ENCODE peak calls at places on chromosomes 16 and 17, in six cellular contexts. A is suprapubic skin, C is GM23338, X is transverse colon, H is HL-60, R is SK-N-SH. Z is an unnamed sample.

GRCh38 chr16:1027416-1027815 is 45.1 kb upstream of the SSTR5 start:
- DNase-seq in H (no peak), R (no peak), A (no peak), X (no peak), C (no peak), Z (no peak)

GRCh38 chr16:72673118-72673517 is 374.8 kb downstream of the ZFHX3 start:
- DNase-seq in H (no peak), R (no peak), A (no peak), X (no peak), C (peak), Z (no peak)

GRCh38 chr17:72116692-72117469 is 3.9 kb upstream of the SOX9 start:
- DNase-seq in C (peak), R (no peak), H (no peak), X (peak), A (no peak), Z (no peak)

GRCh38 chr16:66344533-66345145 is 21.9 kb upstream of the CDH5 start:
- DNase-seq in H (no peak), X (no peak), A (no peak), R (no peak), C (peak), Z (no peak)

GRCh38 chr17:41907185-41907556 is 11.6 kb downstream of the ACLY start:
- DNase-seq in C (no peak), X (no peak), H (no peak), R (no peak), A (no peak), Z (no peak)

GRCh38 chr16:66427036-66427446 is at the start of gene BEAN1:
- DNase-seq in C (peak), R (peak), X (no peak), A (no peak), H (no peak), Z (peak)

GRCh38 chr17:81909966-81910839 is 996 bp downstream of the PCYT2 start:
- DNase-seq in H (no peak), C (peak), A (no peak), X (peak), R (peak), Z (peak)

GRCh38 chr17:8799851-8800212 is 667 bp upstream of the MFSD6L start:
- DNase-seq in C (no peak), A (no peak), X (no peak), H (no peak), R (no peak), Z (no peak)

GRCh38 chr17:41972571-41973411 is 6.2 kb downstream of the CNP start:
- DNase-seq in H (no peak), A (no peak), R (peak), X (no peak), C (no peak), Z (peak)

GRCh38 chr16:85949787-85950186 is 50.8 kb downstream of the IRF8 start:
- DNase-seq in H (no peak), A (no peak), C (no peak), R (no peak), X (no peak), Z (no peak)

GRCh38 chr17:78766743-78767294 is 15.3 kb downstream of the CYTH1 start:
- DNase-seq in R (no peak), A (no peak), C (no peak), H (no peak), X (no peak), Z (no peak)
- TF ChIP-seq POLR2AphosphoS5 in R (no peak), A (no peak), C (no peak), H (no peak), X (no peak), Z (no peak)

DNA sequence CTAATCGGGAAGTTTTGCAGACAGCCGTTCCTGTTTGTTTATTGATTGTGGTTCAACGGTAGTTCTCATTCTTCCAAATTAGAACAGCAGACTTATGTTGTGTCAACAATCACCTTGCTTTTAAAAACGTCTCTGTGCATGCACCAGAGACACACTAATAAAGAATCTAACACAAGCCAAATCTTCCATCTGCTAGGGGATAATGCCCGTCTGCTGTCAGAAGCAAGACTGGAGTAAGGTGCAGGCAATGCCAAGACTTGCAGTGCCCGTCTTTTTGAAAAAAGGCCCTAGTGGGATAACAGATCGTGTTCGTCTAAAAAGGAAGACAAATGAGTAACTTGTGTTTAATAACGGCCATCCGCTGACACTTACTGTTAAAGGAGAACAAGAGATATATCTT is 158.4 kb downstream of the KCNJ2 start:
- DNase-seq in C (no peak), X (no peak), A (no peak), R (no peak), H (no peak), Z (no peak)
- H3K27ac ChIP-seq in C (no peak), X (no peak), A (no peak), R (no peak), H (no peak), Z (no peak)

GRCh38 chr17:7550359-7550758 is 1.5 kb downstream of the TNFSF12 start:
- DNase-seq in H (no peak), R (no peak), C (no peak), A (no peak), X (no peak), Z (no peak)
- TF ChIP-seq POLR2AphosphoS5 in H (no peak), R (no peak), C (no peak), A (no peak), X (no peak), Z (no peak)

GRCh38 chr17:34236341-34236892 is 18.7 kb upstream of the CCL2 start:
- DNase-seq in A (no peak), H (peak), C (no peak), X (no peak), R (no peak), Z (no peak)

GRCh38 chr17:34237458-34237857 is 17.6 kb upstream of the CCL2 start:
- DNase-seq in H (no peak), R (no peak), X (no peak), C (no peak), A (no peak), Z (no peak)

GRCh38 chr17:34230342-34230741 is 24.7 kb upstream of the CCL2 start:
- DNase-seq in A (no peak), X (no peak), C (no peak), R (no peak), H (no peak), Z (no peak)

GRCh38 chr17:34235389-34236028 is 19.6 kb upstream of the CCL2 start:
- DNase-seq in X (peak), H (no peak), C (no peak), A (no peak), R (no peak), Z (no peak)

GRCh38 chr17:34234616-34235015 is 20.5 kb upstream of the CCL2 start:
- DNase-seq in R (no peak), X (no peak), C (no peak), A (no peak), H (no peak), Z (no peak)
- H3K27ac ChIP-seq in R (no peak), X (peak), C (no peak), A (peak), H (peak), Z (peak)

DNA sequence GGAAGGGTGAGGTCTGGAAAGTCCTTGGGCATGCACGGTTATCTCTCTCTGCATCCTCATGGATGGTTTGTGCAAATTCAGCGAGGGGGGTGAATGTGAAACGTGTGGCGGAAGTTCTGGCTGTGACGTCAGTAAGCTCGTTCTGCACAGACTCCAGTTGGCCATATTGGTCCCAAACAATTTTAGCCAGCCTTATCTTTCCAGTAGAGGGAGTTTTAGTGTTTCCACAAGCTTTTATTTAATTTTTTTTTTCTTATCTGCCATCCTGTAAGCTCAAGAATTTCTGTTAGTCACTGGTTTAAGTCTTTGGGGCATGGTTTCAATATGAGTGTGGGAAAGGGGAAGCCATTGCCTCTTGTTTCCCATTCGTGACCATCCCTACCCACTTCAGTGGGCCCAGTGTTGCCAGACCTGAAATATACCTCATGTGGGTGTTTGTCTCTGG is 39.0 kb downstream of the HLF start:
- DNase-seq in H (no peak), X (no peak), A (no peak), R (no peak), C (no peak), Z (no peak)
- TF ChIP-seq POLR2AphosphoS5 in H (no peak), X (no peak), A (no peak), R (no peak), C (no peak), Z (no peak)

Z was measured in upper lobe of left lung.